ENCODE peak calls at places on chromosome 9, in five cellular contexts. T is H9, D is neural progenitor cell, S is tibial nerve, M is stomach. X is an unnamed sample.

GRCh38 chr9:132609829-132610228 is 27.4 kb downstream of the BARHL1 start:
- DNase-seq in T (no peak), D (no peak), S (no peak), M (no peak), X (no peak)

GRCh38 chr9:99076483-99077171 is 28.3 kb upstream of the TGFBR1 start:
- DNase-seq in T (no peak), D (no peak), S (no peak), M (no peak), X (no peak)

GRCh38 chr9:128927731-128928411 is 7.1 kb downstream of the PHYHD1 start:
- DNase-seq in T (peak), D (peak), S (no peak), M (peak), X (peak)

GRCh38 chr9:124040186-124040920 is 28.8 kb downstream of the LHX2 start:
- DNase-seq in T (no peak), D (peak), S (no peak), M (no peak), X (no peak)

GRCh38 chr9:105313238-105313637 is 68.8 kb downstream of the SLC44A1 start:
- DNase-seq in T (no peak), D (no peak), S (no peak), M (no peak), X (no peak)

GRCh38 chr9:32968101-32969011 is 33.1 kb downstream of the APTX start:
- DNase-seq in T (no peak), D (peak), S (peak), M (peak), X (peak)

GRCh38 chr9:93296889-93297480 is 113.0 kb downstream of the WNK2 start:
- DNase-seq in T (no peak), D (no peak), S (no peak), M (no peak), X (no peak)

GRCh38 chr9:120434532-120434931 is 145.4 kb downstream of the CDK5RAP2 start:
- DNase-seq in T (no peak), D (no peak), S (no peak), M (no peak), X (no peak)

GRCh38 chr9:115305543-115305942 is 187.6 kb upstream of the TNC start:
- DNase-seq in T (no peak), D (no peak), S (no peak), M (no peak), X (no peak)

GRCh38 chr9:38195737-38196161 is 126.7 kb upstream of the SHB start:
- DNase-seq in T (no peak), D (no peak), S (no peak), M (no peak), X (no peak)

GRCh38 chr9:126386088-126386487 is 59.5 kb downstream of the MVB12B start:
- DNase-seq in T (peak), D (peak), S (no peak), M (no peak), X (no peak)

GRCh38 chr9:98552306-98552705 is 156.4 kb downstream of the GABBR2 start:
- DNase-seq in T (no peak), D (peak), S (no peak), M (no peak), X (no peak)

GRCh38 chr9:135217836-135218235 is 130.4 kb downstream of the OLFM1 start:
- DNase-seq in T (peak), D (no peak), S (no peak), M (no peak), X (no peak)

GRCh38 chr9:91034976-91035824 is 233.6 kb downstream of the SYK start:
- DNase-seq in T (no peak), D (no peak), S (no peak), M (no peak), X (no peak)

GRCh38 chr9:124522121-124523098 is 15.2 kb upstream of the NR5A1 start:
- DNase-seq in T (peak), D (peak), S (no peak), M (no peak), X (no peak)

GRCh38 chr9:14205463-14205862 is 108.5 kb downstream of the NFIB start:
- DNase-seq in T (no peak), D (no peak), S (no peak), M (no peak), X (no peak)

GRCh38 chr9:99406939-99407338 is 184.9 kb downstream of the SEC61B start:
- DNase-seq in T (no peak), D (no peak), S (no peak), M (no peak), X (no peak)

GRCh38 chr9:87954230-87954629 is 20.1 kb downstream of the CDK20 start:
- DNase-seq in T (no peak), D (no peak), S (no peak), M (no peak), X (no peak)

GRCh38 chr9:116843863-116844620 is 156.9 kb downstream of the TRIM32 start:
- DNase-seq in T (no peak), D (no peak), S (no peak), M (no peak), X (no peak)
- H3K27ac ChIP-seq in T (no peak), D (no peak), S (no peak), M (no peak), X (no peak)

GRCh38 chr9:112489039-112489546 is 2.5 kb downstream of the KIAA1958 start:
- DNase-seq in T (no peak), D (peak), S (no peak), M (no peak), X (no peak)

GRCh38 chr9:112486221-112487007 is at the start of gene KIAA1958:
- DNase-seq in T (peak), D (peak), S (no peak), M (peak), X (peak)

GRCh38 chr9:112487799-112488345 is 1.2 kb downstream of the KIAA1958 start:
- DNase-seq in T (no peak), D (peak), S (no peak), M (no peak), X (no peak)

GRCh38 chr9:112487008-112487798 is 576 bp downstream of the KIAA1958 start:
- DNase-seq in T (peak), D (peak), S (no peak), M (peak), X (peak)

DNA sequence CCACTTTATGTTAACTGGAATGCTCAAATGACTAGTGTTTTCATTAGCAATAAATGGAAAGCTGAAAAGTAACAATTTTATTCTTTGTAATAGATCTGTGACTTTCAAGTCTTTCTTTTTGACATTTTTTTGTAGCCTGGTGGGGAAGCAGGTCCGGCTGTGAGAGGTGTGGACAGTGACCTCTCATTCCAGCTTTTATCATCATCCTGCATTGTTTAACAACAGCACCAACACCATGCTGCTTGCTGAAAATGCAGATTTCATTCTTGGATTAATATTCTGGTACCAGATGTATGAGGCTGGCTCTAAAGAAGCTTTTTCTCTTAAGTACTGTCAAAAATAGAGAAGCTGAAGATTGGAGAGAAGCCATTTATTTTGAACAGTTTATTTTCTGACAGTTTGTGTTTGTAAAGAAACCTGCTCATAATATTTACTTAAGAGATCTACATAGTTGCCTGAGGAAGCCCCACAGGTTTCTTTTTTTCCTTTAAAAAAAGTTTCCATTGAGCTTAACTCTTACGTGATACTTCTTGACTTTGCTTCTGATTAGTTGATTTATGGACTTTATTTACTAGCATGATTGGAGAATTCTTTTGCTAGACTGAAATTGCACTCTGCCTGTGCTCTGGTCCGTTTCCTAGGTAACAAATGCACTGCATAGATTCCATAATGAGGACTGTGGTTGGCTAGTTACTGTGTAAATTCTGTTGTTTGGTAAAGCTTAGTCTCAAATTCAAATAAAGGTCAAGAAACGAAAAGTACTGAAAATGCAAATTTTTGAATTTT is 3.4 kb downstream of the KIAA1958 start:
- DNase-seq in T (no peak), D (peak), S (no peak), M (no peak), X (no peak)
- H3K27ac ChIP-seq in T (no peak), D (peak), S (no peak), M (no peak), X (no peak)

GRCh38 chr9:130137081-130137869 is 34.9 kb upstream of the NCS1 start:
- DNase-seq in T (no peak), D (no peak), S (no peak), M (no peak), X (no peak)

GRCh38 chr9:130138791-130139190 is 33.4 kb upstream of the NCS1 start:
- DNase-seq in T (no peak), D (no peak), S (peak), M (no peak), X (peak)

GRCh38 chr9:130140701-130141100 is 31.5 kb upstream of the NCS1 start:
- DNase-seq in T (no peak), D (no peak), S (no peak), M (no peak), X (no peak)

GRCh38 chr9:130139251-130139650 is 33.0 kb upstream of the NCS1 start:
- DNase-seq in T (no peak), D (no peak), S (no peak), M (no peak), X (no peak)

GRCh38 chr9:130137870-130138653 is 34.1 kb upstream of the NCS1 start:
- DNase-seq in T (peak), D (peak), S (no peak), M (no peak), X (peak)
- H3K27ac ChIP-seq in T (no peak), D (no peak), S (no peak), M (peak), X (no peak)

DNA sequence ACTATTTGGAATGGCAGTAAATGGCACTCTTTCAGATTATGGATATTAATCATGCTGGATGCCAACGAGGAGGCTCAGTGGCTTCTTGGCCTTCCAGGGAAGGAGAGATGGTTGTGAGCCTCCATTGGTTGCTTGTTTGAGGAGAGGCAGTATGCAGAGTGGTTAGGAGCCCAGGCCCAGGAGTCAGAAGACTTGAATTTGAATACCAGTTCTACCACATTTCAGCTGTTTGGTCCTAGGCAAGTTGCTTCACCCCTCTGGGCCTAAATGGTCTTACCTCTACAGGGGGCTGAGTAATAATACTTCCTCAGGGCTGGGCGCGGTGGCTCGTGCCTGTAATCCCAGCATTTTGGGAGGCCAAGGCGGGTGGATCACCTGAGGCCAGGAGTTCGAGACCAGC is 52.5 kb downstream of the COL27A1 start:
- DNase-seq in T (no peak), D (no peak), S (no peak), M (no peak), X (no peak)
- H3K27ac ChIP-seq in T (no peak), D (no peak), S (no peak), M (no peak), X (peak)

GRCh38 chr9:81847181-81847915 is 80.9 kb upstream of the SPATA31D4 start:
- DNase-seq in T (no peak), D (no peak), S (no peak), M (no peak), X (no peak)
- H3K27ac ChIP-seq in T (no peak), D (no peak), S (no peak), M (no peak), X (no peak)

GRCh38 chr9:137313326-137313920 is 11.4 kb upstream of the NRARP start:
- DNase-seq in T (no peak), D (no peak), S (no peak), M (no peak), X (no peak)

GRCh38 chr9:137313956-137314560 is 12.0 kb upstream of the NRARP start:
- DNase-seq in T (peak), D (peak), S (no peak), M (peak), X (no peak)

GRCh38 chr9:137316012-137316981 is 14.2 kb upstream of the NRARP start:
- DNase-seq in T (peak), D (peak), S (no peak), M (peak), X (no peak)

GRCh38 chr9:137315581-137316011 is 13.5 kb upstream of the NRARP start:
- DNase-seq in T (peak), D (no peak), S (no peak), M (no peak), X (no peak)

GRCh38 chr9:137314561-137315560 is 12.8 kb upstream of the NRARP start:
- DNase-seq in T (peak), D (peak), S (no peak), M (no peak), X (no peak)
- H3K27ac ChIP-seq in T (no peak), D (no peak), S (peak), M (peak), X (peak)

GRCh38 chr9:18379073-18379811 is 94.7 kb upstream of the ADAMTSL1 start:
- DNase-seq in T (no peak), D (peak), S (no peak), M (no peak), X (no peak)
- H3K27ac ChIP-seq in T (no peak), D (no peak), S (no peak), M (no peak), X (no peak)

DNA sequence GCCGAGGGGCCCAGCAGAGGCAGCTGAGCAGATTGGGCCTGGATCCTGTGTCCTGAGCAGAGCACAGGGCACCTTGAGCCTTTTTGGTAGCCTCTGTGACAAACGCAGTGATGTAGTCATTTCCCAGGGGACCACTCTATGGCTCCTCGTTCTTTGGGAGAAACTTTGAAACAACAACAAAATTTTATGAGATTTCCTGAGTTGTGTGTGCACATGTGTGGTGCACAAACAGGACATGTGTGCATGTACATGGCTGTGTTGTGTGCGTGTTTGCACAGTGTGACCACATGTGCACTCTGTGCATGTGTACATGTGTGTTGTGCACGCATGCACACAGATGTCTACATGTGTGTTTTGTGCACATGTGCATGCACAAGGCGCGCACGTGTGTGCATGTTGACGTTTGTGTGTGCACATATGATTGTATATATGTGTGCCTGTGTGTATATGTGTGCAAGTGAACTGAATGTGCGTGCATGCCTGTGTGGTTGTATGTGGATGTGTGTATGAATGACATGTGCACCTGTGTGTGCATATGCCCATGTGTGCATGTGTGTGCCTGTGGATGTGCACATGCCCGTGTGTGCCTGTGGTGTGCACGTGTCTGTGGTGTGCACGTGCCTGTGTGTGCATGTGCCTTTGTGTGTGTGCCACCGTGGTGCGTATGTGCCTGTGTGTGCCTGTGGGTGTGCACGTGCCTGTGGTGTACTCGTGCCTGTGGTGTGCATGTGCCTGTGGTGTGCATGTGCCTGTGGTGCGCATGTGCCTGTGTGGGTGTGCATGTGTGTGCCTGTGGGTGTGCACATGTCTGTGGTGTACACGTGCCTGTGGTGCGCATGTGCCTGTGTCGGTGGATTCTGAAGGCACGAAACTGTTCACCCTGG is 221.6 kb downstream of the CACNA1B start:
- DNase-seq in T (peak), D (no peak), S (no peak), M (peak), X (no peak)
- H3K27ac ChIP-seq in T (no peak), D (no peak), S (no peak), M (no peak), X (no peak)

X was measured in lung.